ENCODE peak calls at places on chromosomes 13 and 19, in six cellular contexts. One of them, this sample, is unnamed. For H3K27me3 and H3K4me1, the result is how much of the 10 kb centered on the place peaks cover.

GRCh38 chr13:51331354-51331861 is 8.1 kb upstream of the SERPINE3 start:
- DNase-seq in tibial nerve: no peak
- DNase-seq in heart left ventricle: no peak
- DNase-seq in CD8-positive, alpha-beta T cell: no peak
- DNase-seq in spleen: no peak
- DNase-seq in left ventricle myocardium inferior: no peak
- DNase-seq in this sample: no peak

GRCh38 chr13:46170268-46170667 is 11.7 kb downstream of the LCP1 start:
- DNase-seq in tibial nerve: no peak
- DNase-seq in heart left ventricle: no peak
- DNase-seq in CD8-positive, alpha-beta T cell: no peak
- DNase-seq in spleen: no peak
- DNase-seq in left ventricle myocardium inferior: no peak
- DNase-seq in this sample: no peak

GRCh38 chr19:4108767-4109625 is 14.9 kb downstream of the MAP2K2 start:
- DNase-seq in tibial nerve: no peak
- DNase-seq in heart left ventricle: peak
- DNase-seq in CD8-positive, alpha-beta T cell: peak
- DNase-seq in spleen: peak
- DNase-seq in left ventricle myocardium inferior: no peak
- DNase-seq in this sample: peak

GRCh38 chr19:52689804-52690394 is 44.9 kb downstream of the ZNF611 start:
- DNase-seq in tibial nerve: peak
- DNase-seq in heart left ventricle: peak
- DNase-seq in CD8-positive, alpha-beta T cell: peak
- DNase-seq in spleen: peak
- DNase-seq in left ventricle myocardium inferior: peak
- DNase-seq in this sample: no peak

GRCh38 chr19:35135389-35135909 is 590 bp upstream of the LGI4 start:
- DNase-seq in tibial nerve: peak
- DNase-seq in heart left ventricle: peak
- DNase-seq in CD8-positive, alpha-beta T cell: peak
- DNase-seq in spleen: peak
- DNase-seq in left ventricle myocardium inferior: peak
- DNase-seq in this sample: no peak

GRCh38 chr19:6041071-6041470 is 63.1 kb upstream of the RANBP3 start:
- DNase-seq in tibial nerve: no peak
- DNase-seq in heart left ventricle: no peak
- DNase-seq in CD8-positive, alpha-beta T cell: peak
- DNase-seq in spleen: no peak
- DNase-seq in left ventricle myocardium inferior: no peak
- DNase-seq in this sample: no peak

GRCh38 chr19:8494158-8494557 is 8.3 kb downstream of the PRAM1 start:
- DNase-seq in tibial nerve: no peak
- DNase-seq in heart left ventricle: no peak
- DNase-seq in CD8-positive, alpha-beta T cell: no peak
- DNase-seq in spleen: peak
- DNase-seq in left ventricle myocardium inferior: no peak
- DNase-seq in this sample: no peak

GRCh38 chr13:22717036-22717435 is 463.7 kb upstream of the SGCG start:
- DNase-seq in tibial nerve: no peak
- DNase-seq in heart left ventricle: no peak
- DNase-seq in CD8-positive, alpha-beta T cell: no peak
- DNase-seq in spleen: no peak
- DNase-seq in left ventricle myocardium inferior: no peak
- DNase-seq in this sample: no peak

GRCh38 chr13:104171132-104171531 is 1104.9 kb upstream of the SLC10A2 start:
- DNase-seq in tibial nerve: no peak
- DNase-seq in heart left ventricle: no peak
- DNase-seq in CD8-positive, alpha-beta T cell: no peak
- DNase-seq in spleen: no peak
- DNase-seq in left ventricle myocardium inferior: no peak
- DNase-seq in this sample: no peak

GRCh38 chr19:1855040-1855827 is 7.0 kb upstream of the REXO1 start:
- DNase-seq in tibial nerve: peak
- DNase-seq in heart left ventricle: peak
- DNase-seq in CD8-positive, alpha-beta T cell: peak
- DNase-seq in spleen: peak
- DNase-seq in left ventricle myocardium inferior: peak
- DNase-seq in this sample: peak

DNA sequence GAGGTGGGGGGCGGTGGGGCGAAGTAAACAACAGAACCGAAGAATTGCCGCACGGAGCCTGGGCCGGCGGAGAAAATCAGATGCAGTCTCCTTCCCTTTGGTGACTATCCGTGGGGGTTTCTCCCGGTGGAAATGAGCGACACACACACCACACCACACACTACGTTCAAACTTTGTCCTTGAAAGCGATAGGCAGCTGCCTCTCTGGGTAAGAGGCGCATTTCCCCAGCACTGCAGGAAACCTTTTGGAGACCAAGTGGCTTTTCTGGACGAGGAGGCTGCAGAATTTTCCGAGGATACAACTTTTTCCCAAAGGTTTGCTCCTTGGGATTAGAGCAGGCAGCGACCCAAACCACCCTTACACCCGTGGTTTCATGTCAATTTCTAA is 38.1 kb upstream of the FLT1 start:
- DNase-seq in tibial nerve: no peak
- DNase-seq in heart left ventricle: no peak
- DNase-seq in CD8-positive, alpha-beta T cell: no peak
- DNase-seq in spleen: no peak
- DNase-seq in left ventricle myocardium inferior: no peak
- DNase-seq in this sample: no peak
- H3K27me3 ChIP-seq in tibial nerve: under half
- H3K27me3 ChIP-seq in heart left ventricle: under half
- H3K27me3 ChIP-seq in CD8-positive, alpha-beta T cell: under half
- H3K27me3 ChIP-seq in spleen: under half
- H3K27me3 ChIP-seq in left ventricle myocardium inferior: half or more
- H3K27me3 ChIP-seq in this sample: under half

DNA sequence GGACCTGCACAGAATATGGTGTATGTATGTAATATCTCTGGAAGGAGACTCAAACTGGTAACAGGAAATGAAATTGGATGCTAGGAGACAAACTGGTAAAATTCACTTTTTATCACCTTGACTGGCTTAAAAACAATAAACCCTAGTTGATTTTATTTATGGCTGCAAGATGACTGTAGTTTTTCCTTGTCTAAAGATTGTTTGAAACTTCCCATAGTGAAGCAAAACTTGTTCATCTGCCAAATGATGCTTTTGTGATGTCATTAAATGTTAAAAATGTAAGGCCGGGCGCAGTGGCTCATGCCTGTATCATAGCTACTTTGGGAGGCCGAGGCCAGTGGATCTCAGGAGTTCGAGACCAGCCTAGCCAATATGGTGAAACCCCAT is 2.5 kb upstream of the ECH1 start:
- DNase-seq in tibial nerve: no peak
- DNase-seq in heart left ventricle: no peak
- DNase-seq in CD8-positive, alpha-beta T cell: no peak
- DNase-seq in spleen: no peak
- DNase-seq in left ventricle myocardium inferior: no peak
- DNase-seq in this sample: no peak
- H3K4me1 ChIP-seq in tibial nerve: under half
- H3K4me1 ChIP-seq in heart left ventricle: under half
- H3K4me1 ChIP-seq in CD8-positive, alpha-beta T cell: under half
- H3K4me1 ChIP-seq in spleen: half or more
- H3K4me1 ChIP-seq in left ventricle myocardium inferior: half or more
- H3K4me1 ChIP-seq in this sample: under half

DNA sequence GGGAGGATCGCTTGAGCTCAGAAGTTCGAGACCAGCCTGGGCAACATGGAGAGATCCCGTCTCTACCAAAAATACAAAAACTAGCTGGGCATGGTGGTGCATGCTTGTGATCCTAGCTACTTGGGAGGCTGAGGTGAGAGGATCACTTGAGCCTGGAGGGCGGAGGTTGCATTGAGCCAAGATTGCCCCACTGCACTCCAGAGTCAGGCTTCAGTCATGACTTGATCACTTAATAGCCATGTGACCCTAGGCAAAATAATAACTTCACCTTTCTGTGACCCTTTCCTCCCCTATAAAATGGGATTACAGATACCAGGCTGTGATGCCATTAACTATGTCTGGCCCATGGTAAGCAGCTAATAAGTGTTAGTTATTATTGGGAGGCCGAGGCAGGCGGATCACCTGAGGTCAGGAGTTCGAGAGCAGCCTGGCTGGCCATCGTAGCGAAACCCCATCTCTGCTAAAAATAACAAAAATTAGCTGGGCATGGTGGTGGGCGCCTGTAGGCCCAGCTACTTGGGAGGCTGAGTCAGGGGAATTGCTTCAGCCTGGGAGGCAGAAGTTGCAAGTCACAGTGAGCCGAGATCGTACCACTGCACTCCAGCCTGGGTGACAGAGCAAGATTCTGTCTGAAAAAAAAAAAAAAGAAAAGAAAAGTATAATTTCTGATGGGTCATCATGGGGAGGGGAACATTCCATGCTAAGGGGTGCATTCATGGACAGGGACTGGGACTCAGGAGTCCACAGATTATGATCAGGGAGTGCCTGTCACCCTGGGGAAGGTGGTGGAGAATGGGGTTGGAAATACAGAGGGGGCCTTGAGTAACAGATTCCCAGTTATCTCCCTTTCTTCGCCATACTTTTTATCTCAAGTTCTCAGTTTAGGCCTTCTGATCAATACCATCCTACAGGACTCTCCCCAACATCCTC is 15.5 kb downstream of the TPM4 start:
- DNase-seq in tibial nerve: no peak
- DNase-seq in heart left ventricle: no peak
- DNase-seq in CD8-positive, alpha-beta T cell: no peak
- DNase-seq in spleen: no peak
- DNase-seq in left ventricle myocardium inferior: no peak
- DNase-seq in this sample: no peak
- H3K27ac ChIP-seq in tibial nerve: no peak
- H3K27ac ChIP-seq in heart left ventricle: no peak
- H3K27ac ChIP-seq in CD8-positive, alpha-beta T cell: no peak
- H3K27ac ChIP-seq in spleen: peak
- H3K27ac ChIP-seq in left ventricle myocardium inferior: no peak
- H3K27ac ChIP-seq in this sample: no peak

GRCh38 chr19:18607222-18608101 is 863 bp upstream of the CRLF1 start:
- DNase-seq in tibial nerve: no peak
- DNase-seq in heart left ventricle: no peak
- DNase-seq in CD8-positive, alpha-beta T cell: no peak
- DNase-seq in spleen: no peak
- DNase-seq in left ventricle myocardium inferior: no peak
- DNase-seq in this sample: no peak

GRCh38 chr19:18605546-18606280 is 886 bp downstream of the CRLF1 start:
- DNase-seq in tibial nerve: no peak
- DNase-seq in heart left ventricle: no peak
- DNase-seq in CD8-positive, alpha-beta T cell: no peak
- DNase-seq in spleen: no peak
- DNase-seq in left ventricle myocardium inferior: no peak
- DNase-seq in this sample: no peak

GRCh38 chr19:18608102-18608804 is 1.7 kb upstream of the CRLF1 start:
- DNase-seq in tibial nerve: no peak
- DNase-seq in heart left ventricle: no peak
- DNase-seq in CD8-positive, alpha-beta T cell: no peak
- DNase-seq in spleen: no peak
- DNase-seq in left ventricle myocardium inferior: no peak
- DNase-seq in this sample: no peak

GRCh38 chr19:18605196-18605545 is 1.4 kb downstream of the CRLF1 start:
- DNase-seq in tibial nerve: no peak
- DNase-seq in heart left ventricle: no peak
- DNase-seq in CD8-positive, alpha-beta T cell: no peak
- DNase-seq in spleen: no peak
- DNase-seq in left ventricle myocardium inferior: no peak
- DNase-seq in this sample: no peak

GRCh38 chr19:18606281-18607221 is at the start of gene CRLF1:
- DNase-seq in tibial nerve: no peak
- DNase-seq in heart left ventricle: no peak
- DNase-seq in CD8-positive, alpha-beta T cell: no peak
- DNase-seq in spleen: no peak
- DNase-seq in left ventricle myocardium inferior: no peak
- DNase-seq in this sample: no peak
- H3K27me3 ChIP-seq in tibial nerve: half or more
- H3K27me3 ChIP-seq in heart left ventricle: half or more
- H3K27me3 ChIP-seq in CD8-positive, alpha-beta T cell: under half
- H3K27me3 ChIP-seq in spleen: half or more
- H3K27me3 ChIP-seq in left ventricle myocardium inferior: half or more
- H3K27me3 ChIP-seq in this sample: half or more

DNA sequence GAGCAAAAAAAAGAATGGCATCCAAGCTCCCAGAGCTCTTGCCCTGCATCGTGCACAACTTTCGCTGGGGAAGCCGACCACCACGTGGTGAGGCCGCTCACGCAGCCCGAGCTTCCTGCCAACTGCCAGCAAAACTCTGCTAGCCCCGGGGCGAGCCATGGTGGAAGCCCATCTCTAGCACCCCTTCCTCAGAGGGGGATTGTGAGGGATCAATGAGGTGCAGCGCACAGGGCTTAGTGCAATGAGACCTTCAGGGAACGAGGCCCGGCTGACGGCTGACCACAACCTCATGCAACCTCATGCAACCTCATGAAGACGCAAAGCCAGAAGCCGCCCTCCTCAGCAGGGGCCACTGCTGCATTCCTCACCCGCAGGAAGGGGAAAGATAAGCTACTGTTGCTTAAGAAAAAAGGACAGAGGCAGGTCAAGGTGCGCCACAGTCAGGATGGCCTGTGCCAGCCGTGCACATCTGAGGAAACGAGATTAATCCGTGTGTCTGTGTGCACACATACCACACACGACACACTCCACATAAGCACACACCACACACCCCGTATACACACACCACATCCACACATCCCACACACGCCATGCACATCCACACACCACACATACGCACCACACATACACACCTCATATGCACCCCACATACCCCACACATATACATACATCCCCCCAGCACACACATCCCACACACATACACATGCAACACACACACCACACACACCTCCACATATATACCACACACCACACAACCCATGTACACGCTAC is 9.6 kb downstream of the HSPBP1 start:
- DNase-seq in tibial nerve: no peak
- DNase-seq in heart left ventricle: no peak
- DNase-seq in CD8-positive, alpha-beta T cell: no peak
- DNase-seq in spleen: no peak
- DNase-seq in left ventricle myocardium inferior: no peak
- DNase-seq in this sample: no peak
- H3K4me1 ChIP-seq in tibial nerve: under half
- H3K4me1 ChIP-seq in heart left ventricle: under half
- H3K4me1 ChIP-seq in CD8-positive, alpha-beta T cell: under half
- H3K4me1 ChIP-seq in spleen: under half
- H3K4me1 ChIP-seq in left ventricle myocardium inferior: under half
- H3K4me1 ChIP-seq in this sample: under half

DNA sequence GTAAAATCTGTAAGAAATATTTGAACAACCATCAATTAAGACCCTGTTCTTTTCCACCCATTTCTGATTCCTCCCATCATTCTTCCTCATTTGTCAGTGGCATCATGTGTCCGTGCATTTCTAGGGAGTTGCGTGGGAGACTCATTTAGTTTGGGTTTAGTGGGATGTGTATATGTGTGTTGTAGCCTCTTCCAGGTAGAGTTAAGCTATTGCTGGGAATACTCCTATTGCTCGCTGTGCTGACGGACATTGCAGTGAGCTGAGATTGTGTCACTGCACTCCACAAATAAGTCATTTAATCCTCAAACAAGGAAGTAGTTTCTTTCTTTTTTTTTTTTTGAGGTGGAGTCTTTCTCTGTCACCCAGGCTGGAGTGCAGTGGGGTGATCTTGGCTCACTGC is 42.1 kb upstream of the RCBTB2 start:
- DNase-seq in tibial nerve: no peak
- DNase-seq in heart left ventricle: no peak
- DNase-seq in CD8-positive, alpha-beta T cell: no peak
- DNase-seq in spleen: no peak
- DNase-seq in left ventricle myocardium inferior: no peak
- DNase-seq in this sample: no peak
- H3K27ac ChIP-seq in tibial nerve: no peak
- H3K27ac ChIP-seq in heart left ventricle: no peak
- H3K27ac ChIP-seq in CD8-positive, alpha-beta T cell: no peak
- H3K27ac ChIP-seq in spleen: peak
- H3K27ac ChIP-seq in left ventricle myocardium inferior: no peak
- H3K27ac ChIP-seq in this sample: no peak

GRCh38 chr19:13004273-13004672 is 9.0 kb downstream of the NFIX start:
- DNase-seq in tibial nerve: no peak
- DNase-seq in heart left ventricle: no peak
- DNase-seq in CD8-positive, alpha-beta T cell: no peak
- DNase-seq in spleen: no peak
- DNase-seq in left ventricle myocardium inferior: no peak
- DNase-seq in this sample: no peak
- H3K27me3 ChIP-seq in tibial nerve: under half
- H3K27me3 ChIP-seq in heart left ventricle: under half
- H3K27me3 ChIP-seq in CD8-positive, alpha-beta T cell: under half
- H3K27me3 ChIP-seq in spleen: under half
- H3K27me3 ChIP-seq in left ventricle myocardium inferior: under half
- H3K27me3 ChIP-seq in this sample: under half